ENCODE peak calls at places on chromosomes 6 and 20, in five cellular contexts. U is EL, H is KBM-7, N is endodermal cell, Y is A172. A is an unnamed sample.

GRCh38 chr20:17617212-17617867 is 47.5 kb downstream of the DSTN start:
- DNase-seq in U (peak; percentile 46), N (peak; percentile 93), Y (peak; percentile 50), H (peak; percentile 30), A (peak; percentile 73)

GRCh38 chr6:3825851-3826581 is 23.2 kb upstream of the FAM50B start:
- DNase-seq in U (peak; percentile 99), N (no peak), Y (peak; percentile 99), H (no peak), A (no peak)

GRCh38 chr20:7673841-7674240 is 266.4 kb downstream of the HAO1 start:
- DNase-seq in H (no peak), N (no peak), Y (no peak), U (no peak), A (no peak)

GRCh38 chr6:104326173-104327001 is 533.3 kb downstream of the HACE1 start:
- DNase-seq in N (peak; percentile 75), U (peak; percentile 65), Y (no peak), H (no peak), A (no peak)

GRCh38 chr6:88842320-88842719 is 121.1 kb downstream of the RNGTT start:
- DNase-seq in Y (no peak), U (no peak), N (no peak), H (no peak), A (no peak)

GRCh38 chr6:127938701-127939100 is 37.8 kb upstream of the THEMIS start:
- DNase-seq in Y (peak; percentile 35), H (peak; percentile 59), N (no peak), U (peak; percentile 65), A (no peak)

GRCh38 chr6:107819217-107819616 is 4.9 kb downstream of the SCML4 start:
- DNase-seq in N (peak; percentile 5), U (no peak), H (no peak), Y (no peak), A (no peak)

GRCh38 chr6:69584536-69584912 is 212.3 kb downstream of the LMBRD1 start:
- DNase-seq in U (peak; percentile 16), H (no peak), N (no peak), Y (no peak), A (no peak)

GRCh38 chr6:73079611-73079955 is 145.7 kb downstream of the KHDC1L start:
- DNase-seq in U (peak; percentile 87), H (no peak), N (no peak), Y (peak; percentile 83), A (no peak)

GRCh38 chr20:11686900-11687543 is 230.7 kb upstream of the BTBD3 start:
- DNase-seq in Y (no peak), N (peak; percentile 69), U (peak; percentile 13), H (no peak), A (no peak)

GRCh38 chr6:16198061-16198705 is 40.2 kb upstream of the GMPR start:
- DNase-seq in H (no peak), U (no peak), N (no peak), Y (no peak), A (no peak)

GRCh38 chr6:42049116-42049809 is 1.1 kb upstream of the TAF8 start:
- DNase-seq in Y (no peak), N (no peak), H (no peak), U (no peak), A (no peak)

GRCh38 chr6:146770275-146770964 is 171.6 kb downstream of the ADGB start:
- DNase-seq in U (no peak), Y (no peak), N (no peak), H (peak; percentile 33), A (no peak)

GRCh38 chr6:37182736-37183590 is 13.0 kb downstream of the PIM1 start:
- DNase-seq in N (no peak), Y (no peak), H (peak; percentile 99), U (no peak), A (no peak)

GRCh38 chr6:160274846-160275510 is 16.4 kb upstream of the SLC22A2 start:
- DNase-seq in N (no peak), H (no peak), U (no peak), Y (no peak), A (no peak)

GRCh38 chr6:16747232-16748027 is 13.8 kb downstream of the ATXN1 start:
- DNase-seq in Y (peak; percentile 71), U (peak; percentile 80), N (no peak), H (no peak), A (no peak)

GRCh38 chr6:150456902-150457643 is 88.3 kb downstream of the IYD start:
- DNase-seq in Y (no peak), N (no peak), U (no peak), H (no peak), A (no peak)

GRCh38 chr6:21887301-21888185 is 294.0 kb downstream of the SOX4 start:
- DNase-seq in N (no peak), Y (peak; percentile 18), U (no peak), H (no peak), A (no peak)

GRCh38 chr6:139474145-139475108 is 100.0 kb upstream of the CITED2 start:
- DNase-seq in N (peak; percentile 59), H (no peak), U (peak; percentile 23), Y (no peak), A (no peak)

GRCh38 chr20:37405351-37405897 is 59.5 kb downstream of the SRC start:
- DNase-seq in H (no peak), N (peak; percentile 49), Y (no peak), U (no peak), A (no peak)

GRCh38 chr6:95232477-95232876 is 344.9 kb upstream of the MANEA start:
- DNase-seq in N (no peak), U (no peak), H (no peak), Y (no peak), A (no peak)

GRCh38 chr6:86949776-86950175 is 12.4 kb downstream of the HTR1E start:
- DNase-seq in H (no peak), Y (no peak), N (no peak), U (no peak), A (no peak)

GRCh38 chr6:57423468-57423867 is 106.0 kb downstream of the PRIM2 start:
- DNase-seq in Y (no peak), H (no peak), N (peak; percentile 76), U (peak; percentile 12), A (no peak)

GRCh38 chr20:15045246-15045645 is 707.8 kb upstream of the FLRT3 start:
- DNase-seq in H (no peak), U (no peak), N (no peak), Y (no peak), A (no peak)

GRCh38 chr20:21534453-21534852 is 20.6 kb upstream of the NKX2-2 start:
- DNase-seq in U (no peak), N (no peak), H (no peak), Y (no peak), A (no peak)

GRCh38 chr20:15446373-15446772 is 1109.0 kb upstream of the FLRT3 start:
- DNase-seq in H (no peak), N (no peak), Y (peak; percentile 33), U (no peak), A (no peak)

GRCh38 chr6:45513843-45514242 is 136.1 kb upstream of the SUPT3H start:
- DNase-seq in N (no peak), U (no peak), Y (no peak), H (no peak), A (no peak)

GRCh38 chr20:34744847-34745246 is 40.7 kb downstream of the TP53INP2 start:
- DNase-seq in Y (no peak), U (no peak), N (no peak), H (no peak), A (no peak)

GRCh38 chr6:36954262-36954931 is at the start of gene PI16:
- DNase-seq in H (peak; percentile 98), Y (no peak), U (no peak), N (peak; percentile 41), A (no peak)

GRCh38 chr6:141552031-141552430 is 580.7 kb upstream of the GJE1 start:
- DNase-seq in N (no peak), H (no peak), Y (no peak), U (no peak), A (no peak)

GRCh38 chr6:134240664-134241431 is 77.1 kb downstream of the SGK1 start:
- DNase-seq in U (no peak), Y (no peak), H (peak; percentile 30), N (no peak), A (no peak)

GRCh38 chr20:59767656-59768055 is 163.3 kb downstream of the PHACTR3 start:
- DNase-seq in H (no peak), Y (no peak), N (no peak), U (no peak), A (no peak)

GRCh38 chr20:38181971-38182370 is 16.9 kb upstream of the TGM2 start:
- DNase-seq in U (no peak), H (no peak), Y (no peak), N (no peak), A (no peak)

GRCh38 chr6:49030621-49031020 is 432.4 kb downstream of the MMUT start:
- DNase-seq in Y (peak; percentile 2), N (no peak), U (peak; percentile 10), H (no peak), A (no peak)

GRCh38 chr6:157993076-157993475 is 11.4 kb downstream of the SYNJ2 start:
- DNase-seq in H (no peak), Y (no peak), U (no peak), N (no peak), A (no peak)

GRCh38 chr6:15183979-15184378 is 61.9 kb upstream of the JARID2 start:
- DNase-seq in H (no peak), U (no peak), N (no peak), Y (no peak), A (no peak)

GRCh38 chr6:5997420-5998093 is 9.2 kb downstream of the NRN1 start:
- DNase-seq in H (peak; percentile 74), N (peak; percentile 86), Y (no peak), U (no peak), A (peak; percentile 49)

A was measured in Karpas-422.